ENCODE peak calls at places on chromosomes 1 and 21, in six cellular contexts. Q is activated T-helper 1 cell treated with anti-CD3 and anti-CD28 coated beads, Interleukin-12 subunit alpha, Interleukin-12 subunit beta, Interleukin-2, Interleukin-4 antibody, amounts not matched to agents 30 ng/mL and 10 ng/mL and 1 ng/mL, durations not matched to agents 14 hours and 24 hours and 36 hours; I is BJ; C is GF-D8; T is ascending aorta; K is NB4. Z is an unnamed sample.

GRCh38 chr1:53992085-53992874 is 25.7 kb downstream of the LDLRAD1 start:
- DNase-seq in I (no peak), C (no peak), K (no peak), Q (no peak), T (no peak), Z (no peak)

GRCh38 chr1:89615676-89616598 is 17.0 kb upstream of the LRRC8C start:
- DNase-seq in Q (no peak), K (peak), I (no peak), C (no peak), T (no peak), Z (peak)

GRCh38 chr21:29511076-29511475 is 212.4 kb downstream of the BACH1 start:
- DNase-seq in I (no peak), C (no peak), T (no peak), Q (no peak), K (no peak), Z (no peak)

GRCh38 chr1:24535021-24535424 is 20.9 kb upstream of the NCMAP start:
- DNase-seq in K (peak), I (no peak), Q (peak), T (no peak), C (no peak), Z (peak)

GRCh38 chr1:209844695-209845404 is 17.1 kb downstream of the UTP25 start:
- DNase-seq in I (no peak), K (no peak), T (no peak), Q (no peak), C (no peak), Z (peak)

GRCh38 chr21:15870819-15871218 is 141.0 kb downstream of the USP25 start:
- DNase-seq in Q (no peak), I (no peak), C (no peak), K (no peak), T (no peak), Z (no peak)

GRCh38 chr21:44949161-44950015 is 9.6 kb downstream of the SLX9 start:
- DNase-seq in K (peak), T (peak), Q (peak), C (no peak), I (no peak), Z (peak)

GRCh38 chr1:151124763-151125403 is 21.5 kb downstream of the SEMA6C start:
- DNase-seq in Q (no peak), C (no peak), I (no peak), T (no peak), K (no peak), Z (no peak)

GRCh38 chr1:156709743-156710489 is 4.5 kb upstream of the CRABP2 start:
- DNase-seq in T (peak), I (no peak), C (no peak), Q (no peak), K (no peak), Z (no peak)

GRCh38 chr1:205444931-205445652 is 10.8 kb downstream of the BLACAT1 start:
- DNase-seq in T (no peak), I (no peak), Q (no peak), K (no peak), C (no peak), Z (peak)

GRCh38 chr1:46368781-46369180 is 25.3 kb upstream of the FAAH start:
- DNase-seq in I (no peak), T (no peak), K (no peak), Q (no peak), C (no peak), Z (no peak)

GRCh38 chr1:202615501-202616354 is 94.5 kb downstream of the SYT2 start:
- DNase-seq in T (no peak), C (peak), K (peak), I (peak), Q (no peak), Z (peak)

GRCh38 chr1:224267922-224268321 is 62.0 kb downstream of the NVL start:
- DNase-seq in C (no peak), Q (no peak), K (no peak), T (no peak), I (no peak), Z (no peak)

GRCh38 chr1:110916669-110917306 is 43.8 kb downstream of the CD53 start:
- DNase-seq in K (peak), I (no peak), T (no peak), Q (peak), C (peak), Z (peak)

GRCh38 chr1:179742717-179743678 is at the start of gene FAM163A:
- DNase-seq in C (no peak), T (no peak), K (peak), I (no peak), Q (no peak), Z (no peak)

GRCh38 chr1:90106271-90106670 is 111.4 kb downstream of the ZNF326 start:
- DNase-seq in K (no peak), T (no peak), Q (no peak), C (no peak), I (no peak), Z (no peak)

GRCh38 chr1:171142451-171143121 is 42.5 kb upstream of the FMO2 start:
- DNase-seq in Q (no peak), K (no peak), I (peak), T (no peak), C (no peak), Z (no peak)

GRCh38 chr1:210677533-210677932 is 348.8 kb downstream of the HHAT start:
- DNase-seq in Q (no peak), K (no peak), T (no peak), I (no peak), C (no peak), Z (no peak)

GRCh38 chr1:39902121-39902807 is 547 bp upstream of the MYCL start:
- DNase-seq in T (no peak), I (no peak), K (peak), Q (peak), C (no peak), Z (no peak)

GRCh38 chr1:30284728-30285460 is 438.5 kb downstream of the MATN1 start:
- DNase-seq in C (no peak), K (no peak), T (no peak), I (no peak), Q (no peak), Z (no peak)

GRCh38 chr1:54859687-54860391 is 27.2 kb downstream of the DHCR24 start:
- DNase-seq in K (peak), I (no peak), Q (no peak), C (peak), T (no peak), Z (peak)

GRCh38 chr1:5502310-5503194 is 489.7 kb downstream of the NPHP4 start:
- DNase-seq in I (no peak), Q (no peak), T (no peak), K (no peak), C (no peak), Z (no peak)

GRCh38 chr21:46083271-46084040 is 14.5 kb upstream of the COL6A2 start:
- DNase-seq in Q (no peak), K (no peak), I (peak), C (no peak), T (no peak), Z (no peak)

GRCh38 chr1:31354266-31354665 is 18.6 kb downstream of the FABP3 start:
- DNase-seq in K (no peak), C (no peak), Q (no peak), T (no peak), I (no peak), Z (no peak)

GRCh38 chr1:1407101-1407956 is at the start of gene MRPL20:
- DNase-seq in T (peak), K (peak), C (peak), Q (peak), I (peak), Z (peak)

GRCh38 chr1:28900562-28900961 is 13.8 kb upstream of the EPB41 start:
- DNase-seq in T (no peak), C (no peak), I (no peak), K (no peak), Q (no peak), Z (no peak)

GRCh38 chr1:218426343-218426657 is 81.2 kb downstream of the TGFB2 start:
- DNase-seq in I (no peak), Q (no peak), T (no peak), C (no peak), K (no peak), Z (no peak)

GRCh38 chr1:92327794-92328193 is 28.9 kb downstream of the RPAP2 start:
- DNase-seq in C (no peak), T (no peak), I (no peak), Q (no peak), K (no peak), Z (no peak)

GRCh38 chr1:45566722-45567121 is 16.1 kb downstream of the AKR1A1 start:
- DNase-seq in K (no peak), C (no peak), T (no peak), I (no peak), Q (no peak), Z (no peak)

GRCh38 chr1:213874789-213875188 is 113.0 kb upstream of the PROX1 start:
- DNase-seq in Q (no peak), K (no peak), I (no peak), C (no peak), T (no peak), Z (no peak)

GRCh38 chr21:37072239-37072987 is 458 bp downstream of the PIGP start:
- DNase-seq in T (peak), K (no peak), Q (peak), I (peak), C (peak), Z (no peak)

GRCh38 chr1:186819140-186819539 is 9.6 kb upstream of the PLA2G4A start:
- DNase-seq in Q (no peak), C (no peak), K (no peak), I (no peak), T (no peak), Z (peak)

GRCh38 chr1:230068952-230069684 is 2.1 kb downstream of the GALNT2 start:
- DNase-seq in C (peak), T (no peak), Q (no peak), K (peak), I (no peak), Z (no peak)

GRCh38 chr1:156893048-156893953 is at the start of gene PEAR1:
- DNase-seq in C (no peak), Q (no peak), K (no peak), I (no peak), T (no peak), Z (no peak)

GRCh38 chr21:42392731-42393442 is 3.0 kb downstream of the TMPRSS3 start:
- DNase-seq in C (no peak), T (no peak), Q (no peak), K (no peak), I (no peak), Z (no peak)

GRCh38 chr1:150259217-150259616 is 1.6 kb downstream of the CA14 start:
- DNase-seq in Q (no peak), I (no peak), T (no peak), C (no peak), K (no peak), Z (no peak)

GRCh38 chr1:53638641-53639035 is 100.3 kb downstream of the GLIS1 start:
- DNase-seq in K (peak), Q (no peak), C (no peak), I (no peak), T (no peak), Z (peak)

GRCh38 chr1:47317841-47318240 is 3.9 kb upstream of the STIL start:
- DNase-seq in I (peak), T (no peak), K (no peak), C (no peak), Q (no peak), Z (no peak)

GRCh38 chr1:242239394-242239793 is 240.5 kb upstream of the MAP1LC3C start:
- DNase-seq in I (no peak), T (no peak), C (no peak), Q (no peak), K (peak), Z (no peak)

GRCh38 chr1:32263744-32264143 is 12.7 kb downstream of the LCK start:
- DNase-seq in T (no peak), I (no peak), C (no peak), K (no peak), Q (peak), Z (no peak)